ENCODE peak calls at places on chromosomes 4 and X, in five cellular contexts. One of them, this sample, is unnamed.

GRCh38 chr4:7673111-7673510 is 238.4 kb upstream of the PSAPL1 start:
- DNase-seq in GM19239: no peak
- DNase-seq in T follicular helper cell: no peak
- DNase-seq in tibial artery: no peak
- DNase-seq in OCI-LY7: no peak
- DNase-seq in this sample: no peak

GRCh38 chr4:58560736-58561135 is 1450.6 kb upstream of the IGFBP7 start:
- DNase-seq in GM19239: no peak
- DNase-seq in T follicular helper cell: no peak
- DNase-seq in tibial artery: no peak
- DNase-seq in OCI-LY7: no peak
- DNase-seq in this sample: no peak

GRCh38 chr4:112173593-112174559 is 28.6 kb downstream of the FAM241A start:
- DNase-seq in GM19239: no peak
- DNase-seq in T follicular helper cell: no peak
- DNase-seq in tibial artery: no peak
- DNase-seq in OCI-LY7: no peak
- DNase-seq in this sample: no peak

GRCh38 chr4:102759835-102760644 is 728 bp downstream of the MANBA start:
- DNase-seq in GM19239: peak; percentile 30
- DNase-seq in T follicular helper cell: peak; percentile 2
- DNase-seq in tibial artery: peak; percentile 70
- DNase-seq in OCI-LY7: peak; percentile 73
- DNase-seq in this sample: no peak

GRCh38 chr4:114161809-114162208 is 182.4 kb upstream of the ARSJ start:
- DNase-seq in GM19239: no peak
- DNase-seq in T follicular helper cell: no peak
- DNase-seq in tibial artery: no peak
- DNase-seq in OCI-LY7: no peak
- DNase-seq in this sample: no peak

GRCh38 chr4:21982087-21982486 is 33.5 kb upstream of the KCNIP4 start:
- DNase-seq in GM19239: no peak
- DNase-seq in T follicular helper cell: no peak
- DNase-seq in tibial artery: no peak
- DNase-seq in OCI-LY7: no peak
- DNase-seq in this sample: no peak

GRCh38 chr4:119955256-119955655 is 111.4 kb downstream of the MAD2L1 start:
- DNase-seq in GM19239: no peak
- DNase-seq in T follicular helper cell: no peak
- DNase-seq in tibial artery: no peak
- DNase-seq in OCI-LY7: no peak
- DNase-seq in this sample: no peak

GRCh38 chrX:150849996-150850720 is 48.3 kb downstream of the CD99L2 start:
- DNase-seq in GM19239: no peak
- DNase-seq in T follicular helper cell: no peak
- DNase-seq in tibial artery: peak; percentile 19
- DNase-seq in OCI-LY7: no peak
- DNase-seq in this sample: no peak

GRCh38 chr4:186249785-186250739 is 15.9 kb upstream of the F11 start:
- DNase-seq in GM19239: no peak
- DNase-seq in T follicular helper cell: no peak
- DNase-seq in tibial artery: no peak
- DNase-seq in OCI-LY7: no peak
- DNase-seq in this sample: no peak

GRCh38 chr4:1332686-1333085 is 14.3 kb upstream of the UVSSA start:
- DNase-seq in GM19239: no peak
- DNase-seq in T follicular helper cell: no peak
- DNase-seq in tibial artery: no peak
- DNase-seq in OCI-LY7: no peak
- DNase-seq in this sample: no peak

GRCh38 chr4:5890063-5890727 is 2.7 kb downstream of the CRMP1 start:
- DNase-seq in GM19239: no peak
- DNase-seq in T follicular helper cell: no peak
- DNase-seq in tibial artery: no peak
- DNase-seq in OCI-LY7: no peak
- DNase-seq in this sample: no peak

GRCh38 chr4:7185487-7186030 is 6.8 kb upstream of the SORCS2 start:
- DNase-seq in GM19239: no peak
- DNase-seq in T follicular helper cell: no peak
- DNase-seq in tibial artery: peak; percentile 14
- DNase-seq in OCI-LY7: no peak
- DNase-seq in this sample: no peak

GRCh38 chrX:86711531-86712180 is 563.4 kb downstream of the DACH2 start:
- DNase-seq in GM19239: no peak
- DNase-seq in T follicular helper cell: no peak
- DNase-seq in tibial artery: no peak
- DNase-seq in OCI-LY7: no peak
- DNase-seq in this sample: no peak

GRCh38 chrX:154505726-154506125 is 10.3 kb downstream of the FAM3A start:
- DNase-seq in GM19239: no peak
- DNase-seq in T follicular helper cell: no peak
- DNase-seq in tibial artery: no peak
- DNase-seq in OCI-LY7: no peak
- DNase-seq in this sample: no peak

GRCh38 chrX:28586291-28586690 is 955 bp upstream of the IL1RAPL1 start:
- DNase-seq in GM19239: no peak
- DNase-seq in T follicular helper cell: no peak
- DNase-seq in tibial artery: no peak
- DNase-seq in OCI-LY7: no peak
- DNase-seq in this sample: no peak

GRCh38 chr4:80540785-80541469 is 205.4 kb downstream of the CFAP299 start:
- DNase-seq in GM19239: no peak
- DNase-seq in T follicular helper cell: no peak
- DNase-seq in tibial artery: no peak
- DNase-seq in OCI-LY7: peak; percentile 36
- DNase-seq in this sample: no peak

GRCh38 chr4:3412257-3413020 is 29.3 kb upstream of the HGFAC start:
- DNase-seq in GM19239: no peak
- DNase-seq in T follicular helper cell: no peak
- DNase-seq in tibial artery: no peak
- DNase-seq in OCI-LY7: no peak
- DNase-seq in this sample: peak; percentile 51

GRCh38 chr4:168917150-168917779 is 92.8 kb downstream of the CBR4 start:
- DNase-seq in GM19239: no peak
- DNase-seq in T follicular helper cell: no peak
- DNase-seq in tibial artery: no peak
- DNase-seq in OCI-LY7: peak; percentile 27
- DNase-seq in this sample: no peak

GRCh38 chr4:56619160-56619559 is 61.9 kb downstream of the HOPX start:
- DNase-seq in GM19239: no peak
- DNase-seq in T follicular helper cell: no peak
- DNase-seq in tibial artery: no peak
- DNase-seq in OCI-LY7: no peak
- DNase-seq in this sample: no peak

GRCh38 chrX:115591420-115591819 is 30.4 kb downstream of the PLS3 start:
- DNase-seq in GM19239: no peak
- DNase-seq in T follicular helper cell: no peak
- DNase-seq in tibial artery: no peak
- DNase-seq in OCI-LY7: no peak
- DNase-seq in this sample: no peak

GRCh38 chrX:3256868-3257267 is 89.6 kb downstream of the MXRA5 start:
- DNase-seq in GM19239: no peak
- DNase-seq in T follicular helper cell: no peak
- DNase-seq in tibial artery: no peak
- DNase-seq in OCI-LY7: no peak
- DNase-seq in this sample: no peak

GRCh38 chr4:111066887-111067286 is 444.0 kb upstream of the PITX2 start:
- DNase-seq in GM19239: no peak
- DNase-seq in T follicular helper cell: no peak
- DNase-seq in tibial artery: no peak
- DNase-seq in OCI-LY7: no peak
- DNase-seq in this sample: no peak

GRCh38 chr4:78862314-78862737 is 76.9 kb downstream of the PAQR3 start:
- DNase-seq in GM19239: no peak
- DNase-seq in T follicular helper cell: no peak
- DNase-seq in tibial artery: no peak
- DNase-seq in OCI-LY7: no peak
- DNase-seq in this sample: no peak

GRCh38 chr4:41160010-41160789 is 54.1 kb downstream of the APBB2 start:
- DNase-seq in GM19239: no peak
- DNase-seq in T follicular helper cell: no peak
- DNase-seq in tibial artery: no peak
- DNase-seq in OCI-LY7: no peak
- DNase-seq in this sample: no peak

This sample was measured in sciatic nerve.